ENCODE peak calls at places on chromosomes 12 and 14, in five cellular contexts. R is mesenchymal stem cell, B is mesendoderm, T is IMR-90, J is H1. W is an unnamed sample.
A peak's percentile ranks its signal among the peaks of the same experiment; 100 is the strongest.

GRCh38 chr12:131860472-131861260 is 32.5 kb downstream of the MMP17 start:
- DNase-seq in R (peak; percentile 94), B (peak; percentile 78), T (peak; percentile 57), J (no peak), W (peak; percentile 21)

GRCh38 chr14:34007902-34008301 is 57.0 kb upstream of the EGLN3 start:
- DNase-seq in R (no peak), B (no peak), T (no peak), J (no peak), W (no peak)

GRCh38 chr12:131687346-131688125 is 23.4 kb upstream of the SFSWAP start:
- DNase-seq in R (no peak), B (no peak), T (no peak), J (no peak), W (no peak)

GRCh38 chr12:71000748-71001147 is 80.2 kb upstream of the PTPRR start:
- DNase-seq in R (no peak), B (no peak), T (no peak), J (no peak), W (no peak)

GRCh38 chr14:27181304-27181703 is 583.5 kb upstream of the NOVA1 start:
- DNase-seq in R (no peak), B (peak; percentile 6), T (no peak), J (no peak), W (no peak)

GRCh38 chr12:47709277-47710048 is 3.6 kb upstream of the RPAP3 start:
- DNase-seq in R (no peak), B (no peak), T (peak; percentile 11), J (no peak), W (no peak)

GRCh38 chr12:51391047-51391837 is at the start of gene GALNT6:
- DNase-seq in R (peak; percentile 50), B (peak; percentile 86), T (no peak), J (peak; percentile 78), W (peak; percentile 17)

GRCh38 chr12:132726386-132726785 is 15.7 kb downstream of the PGAM5 start:
- DNase-seq in R (no peak), B (no peak), T (no peak), J (no peak), W (no peak)

GRCh38 chr14:104334812-104335161 is 196.4 kb downstream of the KIF26A start:
- DNase-seq in R (no peak), B (no peak), T (no peak), J (no peak), W (no peak)

GRCh38 chr12:56941299-56942017 is 7.2 kb upstream of the SDR9C7 start:
- DNase-seq in R (peak; percentile 69), B (peak; percentile 5), T (peak; percentile 50), J (no peak), W (no peak)

GRCh38 chr14:68285421-68286179 is 466.0 kb downstream of the RAD51B start:
- DNase-seq in R (no peak), B (no peak), T (no peak), J (no peak), W (no peak)

GRCh38 chr12:20572451-20572850 is 122.7 kb upstream of the SLCO1C1 start:
- DNase-seq in R (no peak), B (no peak), T (no peak), J (no peak), W (no peak)

GRCh38 chr14:23727566-23728335 is 91.6 kb downstream of the DHRS2 start:
- DNase-seq in R (peak; percentile 3), B (peak; percentile 92), T (peak; percentile 26), J (no peak), W (no peak)

GRCh38 chr14:78405071-78405856 is 235.1 kb downstream of the NRXN3 start:
- DNase-seq in R (no peak), B (peak; percentile 19), T (no peak), J (no peak), W (no peak)

GRCh38 chr14:38080696-38081095 is 127.0 kb upstream of the SSTR1 start:
- DNase-seq in R (no peak), B (no peak), T (no peak), J (no peak), W (no peak)

GRCh38 chr12:93886533-93887511 is 209.6 kb downstream of the CRADD start:
- DNase-seq in R (peak; percentile 50), B (no peak), T (peak; percentile 89), J (no peak), W (no peak)

GRCh38 chr12:11765421-11765816 is 115.9 kb downstream of the ETV6 start:
- DNase-seq in R (no peak), B (no peak), T (peak; percentile 52), J (no peak), W (no peak)

GRCh38 chr12:70853326-70853725 is 67.2 kb downstream of the PTPRR start:
- DNase-seq in R (peak; percentile 29), B (no peak), T (peak; percentile 1), J (no peak), W (no peak)

GRCh38 chr12:76763746-76764675 is at the start of gene ZDHHC17:
- DNase-seq in R (peak; percentile 93), B (peak; percentile 98), T (peak; percentile 92), J (peak; percentile 77), W (peak; percentile 95)
- H2BK15ac ChIP-seq in R (peak within 1 kb of the TSS; percentile 3), B (no peak within 1 kb of the TSS), T (peak within 1 kb of the TSS; percentile 98), J (no peak within 1 kb of the TSS), W (peak within 1 kb of the TSS; percentile 56)

GRCh38 chr12:52872644-52873384 is 24.0 kb upstream of the KRT78 start:
- DNase-seq in R (no peak), B (no peak), T (no peak), J (no peak), W (no peak)

GRCh38 chr12:52873832-52874572 is 25.2 kb upstream of the KRT78 start:
- DNase-seq in R (peak; percentile 95), B (no peak), T (peak; percentile 89), J (no peak), W (no peak)

GRCh38 chr12:52873513-52873831 is 24.7 kb upstream of the KRT78 start:
- DNase-seq in R (no peak), B (no peak), T (no peak), J (no peak), W (no peak)

GRCh38 chr12:52870361-52871290 is 21.8 kb upstream of the KRT78 start:
- DNase-seq in R (peak; percentile 48), B (peak; percentile 68), T (peak; percentile 25), J (no peak), W (peak; percentile 69)

DNA sequence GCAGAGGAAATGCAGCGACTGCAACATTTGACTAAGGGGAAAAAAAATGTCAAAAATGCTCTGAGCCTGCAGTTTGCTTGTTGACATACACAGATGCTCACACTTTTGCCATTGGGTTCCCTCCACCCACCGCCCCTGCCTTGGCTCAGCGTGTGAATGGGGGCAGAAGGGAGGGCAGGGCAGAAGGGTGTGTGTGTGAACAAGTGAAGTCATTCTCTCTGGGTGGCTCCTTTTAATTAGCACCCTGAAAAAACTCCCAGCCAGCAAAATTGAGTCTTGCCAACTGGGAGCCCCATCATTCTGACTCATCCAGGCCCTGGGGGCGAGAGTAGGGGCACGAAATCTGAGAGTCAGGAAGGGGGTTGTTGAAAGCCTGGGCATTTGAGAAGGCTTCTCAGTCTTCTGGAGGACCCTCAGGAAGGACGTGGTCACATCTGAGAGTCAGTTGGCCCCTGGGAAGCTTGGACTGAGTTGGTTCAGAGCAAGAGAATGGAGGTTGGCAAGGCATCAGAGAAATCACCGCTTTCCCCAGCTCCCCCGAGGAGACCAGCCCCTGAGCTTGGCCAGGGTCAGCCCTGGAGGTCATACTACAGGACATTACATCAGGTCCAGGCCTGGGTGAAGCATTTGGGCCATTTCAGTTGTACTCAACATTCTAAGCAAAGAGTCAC is 22.6 kb upstream of the KRT78 start:
- DNase-seq in R (peak; percentile 84), B (peak; percentile 42), T (peak; percentile 73), J (no peak), W (no peak)
- H3K4me3 ChIP-seq in R (peak overlapping the region; percentile 24), B (no peak overlapping the region), T (no peak overlapping the region), J (no peak overlapping the region), W (no peak overlapping the region)

DNA sequence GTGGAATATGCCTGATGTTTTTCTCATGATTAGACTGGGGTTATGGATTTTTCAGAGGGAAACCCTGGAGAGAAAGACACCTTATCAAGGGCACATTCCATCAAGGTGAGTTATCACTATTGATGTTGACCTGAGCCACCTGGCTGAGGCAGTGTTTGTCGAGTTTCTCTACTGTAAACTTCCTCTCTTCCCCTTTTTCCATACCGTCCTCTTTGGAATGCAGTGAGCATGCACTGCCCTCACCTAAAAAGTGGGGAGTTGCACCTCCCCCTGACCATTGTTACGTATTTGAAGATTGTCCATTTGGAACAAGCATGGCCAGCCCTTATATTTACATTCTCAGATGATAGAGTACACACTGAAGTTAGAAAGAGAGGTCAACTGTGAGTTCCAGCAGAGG is 53.9 kb upstream of the PWP1 start:
- DNase-seq in R (no peak), B (peak; percentile 27), T (no peak), J (no peak), W (no peak)
- H2BK15ac ChIP-seq in R (no peak overlapping the region), B (no peak overlapping the region), T (no peak overlapping the region), J (no peak overlapping the region), W (no peak overlapping the region)

GRCh38 chr14:49971156-49972141 is 78.6 kb downstream of the ARF6 start:
- DNase-seq in R (no peak), B (no peak), T (peak; percentile 25), J (no peak), W (no peak)
- H3K4me3 ChIP-seq in R (peak overlapping the region; percentile 59), B (no peak overlapping the region), T (no peak overlapping the region), J (no peak overlapping the region), W (no peak overlapping the region)

GRCh38 chr14:102798926-102799325 is 21.7 kb downstream of the TRAF3 start:
- DNase-seq in R (no peak), B (no peak), T (no peak), J (no peak), W (no peak)

GRCh38 chr14:102795060-102795925 is 18.0 kb downstream of the TRAF3 start:
- DNase-seq in R (peak; percentile 95), B (peak; percentile 48), T (peak; percentile 91), J (no peak), W (no peak)

GRCh38 chr14:102796661-102797190 is 19.5 kb downstream of the TRAF3 start:
- DNase-seq in R (no peak), B (no peak), T (no peak), J (no peak), W (no peak)

GRCh38 chr14:102789349-102789748 is 12.1 kb downstream of the TRAF3 start:
- DNase-seq in R (no peak), B (no peak), T (no peak), J (no peak), W (no peak)

DNA sequence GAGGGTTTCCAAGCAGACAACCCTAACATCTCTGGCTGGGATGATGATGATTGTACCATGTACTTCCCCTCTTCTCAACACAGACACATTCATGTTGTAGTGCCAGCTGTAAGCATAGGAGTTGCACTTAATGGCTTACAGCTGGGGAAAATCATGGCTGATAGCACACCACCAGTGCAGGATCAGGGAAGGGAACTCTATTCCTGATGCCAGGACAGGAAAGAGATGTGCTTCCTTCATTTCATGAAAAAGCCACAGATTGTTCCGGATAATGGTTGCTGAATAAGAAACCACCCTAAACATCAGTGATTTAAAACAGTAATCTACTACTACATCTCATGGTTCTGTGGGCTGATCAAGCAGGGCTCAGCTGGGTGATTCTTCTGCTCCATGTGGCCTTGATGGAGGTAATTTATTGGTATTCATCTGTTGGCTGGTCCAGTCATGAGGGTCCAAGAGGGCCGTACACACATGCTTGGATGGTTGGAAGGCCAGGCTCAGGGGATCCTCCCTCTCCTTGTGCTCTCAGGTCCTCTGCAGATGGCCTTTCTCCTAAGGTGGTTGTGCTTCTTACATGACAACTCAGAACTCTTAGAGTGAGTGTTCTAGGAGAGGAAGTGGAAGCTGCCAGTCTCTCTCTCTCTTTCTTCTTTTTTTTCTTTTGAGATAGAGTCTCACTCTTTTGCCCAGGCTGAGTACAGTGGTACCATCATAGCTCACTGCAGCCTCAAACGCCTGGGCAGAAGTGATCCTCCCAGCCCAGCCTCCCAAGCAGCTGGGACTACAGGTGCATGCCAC is 16.5 kb downstream of the TRAF3 start:
- DNase-seq in R (no peak), B (no peak), T (no peak), J (no peak), W (no peak)
- H2BK15ac ChIP-seq in R (no peak overlapping the region), B (no peak overlapping the region), T (no peak overlapping the region), J (no peak overlapping the region), W (no peak overlapping the region)